ENCODE peak calls at places on chromosomes 4 and X, in five cellular contexts. Q is HCT116, O is stomach, Z is K562, W is sigmoid colon. C is an unnamed sample.

GRCh38 chr4:87251104-87251503 is 30.7 kb upstream of the KLHL8 start:
- DNase-seq in Q (no peak), O (peak; percentile 48), Z (no peak), W (no peak), C (peak; percentile 66)

GRCh38 chrX:148885203-148885602 is 384.8 kb downstream of the AFF2 start:
- DNase-seq in Q (no peak), O (no peak), Z (no peak), W (no peak), C (no peak)

GRCh38 chr4:185573651-185574199 is 38.4 kb upstream of the PDLIM3 start:
- DNase-seq in Q (peak; percentile 91), O (no peak), Z (peak; percentile 11), W (no peak), C (no peak)

GRCh38 chrX:100864967-100865366 is 9.2 kb downstream of the NOX1 start:
- DNase-seq in Q (no peak), O (no peak), Z (no peak), W (no peak), C (no peak)

GRCh38 chr4:23323436-23323835 is 566.4 kb downstream of the PPARGC1A start:
- DNase-seq in Q (no peak), O (no peak), Z (no peak), W (no peak), C (no peak)

GRCh38 chr4:7041851-7042696 is 1.1 kb upstream of the TADA2B start:
- DNase-seq in Q (no peak), O (peak; percentile 61), Z (peak; percentile 56), W (peak; percentile 79), C (peak; percentile 20)

GRCh38 chr4:83083925-83084475 is 30.5 kb downstream of the PLAC8 start:
- DNase-seq in Q (no peak), O (no peak), Z (no peak), W (no peak), C (no peak)

GRCh38 chr4:47468686-47469365 is 5.3 kb upstream of the COMMD8 start:
- DNase-seq in Q (no peak), O (no peak), Z (no peak), W (no peak), C (no peak)

DNA sequence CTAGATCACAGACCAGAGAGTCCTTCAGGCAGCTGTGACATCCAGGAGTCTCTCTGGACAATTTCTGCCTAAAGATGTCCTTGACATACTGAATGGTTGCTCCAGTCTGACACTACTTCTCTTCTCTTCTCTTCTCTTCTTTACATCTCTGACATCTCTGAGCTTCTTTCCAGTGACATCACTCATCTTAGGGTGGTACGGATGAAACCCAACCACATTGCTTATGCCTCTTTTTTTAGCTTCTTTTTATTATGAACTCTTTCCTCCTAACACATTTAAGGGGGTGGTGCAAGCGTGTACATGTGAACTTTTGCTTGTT is 39.4 kb upstream of the IRF2 start:
- DNase-seq in Q (no peak), O (no peak), Z (no peak), W (no peak), C (no peak)
- H3K27ac ChIP-seq in Q (no peak overlapping the region), O (no peak overlapping the region), Z (no peak overlapping the region), W (no peak overlapping the region), C (no peak overlapping the region)

GRCh38 chr4:98744372-98745150 is 86.2 kb upstream of the TSPAN5 start:
- DNase-seq in Q (no peak), O (no peak), Z (no peak), W (no peak), C (no peak)
- TF ChIP-seq CTCF in Q (no peak), O (no peak), Z (no peak), W (no peak), C (no peak)

DNA sequence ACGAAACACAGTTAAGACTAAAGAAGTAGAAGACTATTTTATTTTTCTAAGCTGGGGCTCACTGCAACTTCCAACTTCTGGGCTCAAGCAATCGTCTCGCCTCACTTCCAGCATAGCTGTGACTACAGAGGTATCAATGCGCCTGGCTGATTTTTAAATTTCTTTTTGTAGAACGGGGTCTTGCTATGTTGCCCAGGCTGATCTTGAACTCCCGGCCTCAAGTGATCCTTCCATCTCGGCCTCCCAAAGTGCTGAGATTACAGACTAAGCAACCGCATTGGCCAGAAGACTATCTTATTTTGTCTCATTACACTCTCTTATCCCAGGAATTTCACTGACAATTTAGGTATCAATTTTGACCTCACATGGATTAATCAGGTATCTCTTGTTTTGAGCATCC is 1.2 kb downstream of the LAMTOR3 start:
- DNase-seq in Q (no peak), O (no peak), Z (no peak), W (no peak), C (no peak)
- TF ChIP-seq POLR2AphosphoS5 in Q (no peak), O (no peak), Z (no peak), W (no peak), C (no peak)

DNA sequence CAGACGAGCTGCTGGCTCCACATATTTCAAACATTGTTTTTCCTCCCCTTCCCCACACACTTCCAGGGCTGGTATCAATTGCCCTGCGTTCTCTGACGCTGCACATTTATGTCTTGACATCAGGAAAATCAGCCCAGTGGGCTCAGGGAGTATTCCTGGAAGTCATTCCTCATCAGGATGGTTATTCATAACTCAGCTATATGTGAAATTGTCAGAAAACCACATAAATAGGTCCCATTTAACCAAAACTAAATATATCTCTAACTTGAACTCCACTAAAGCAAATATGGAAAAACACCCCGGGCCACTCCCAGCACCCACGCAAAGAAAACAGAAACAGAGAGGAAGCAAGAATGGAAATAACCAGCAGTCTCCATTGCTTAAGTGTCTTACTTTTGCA is 112.0 kb downstream of the IRF2 start:
- DNase-seq in Q (no peak), O (no peak), Z (no peak), W (no peak), C (no peak)
- H3K27ac ChIP-seq in Q (no peak overlapping the region), O (no peak overlapping the region), Z (no peak overlapping the region), W (no peak overlapping the region), C (no peak overlapping the region)

C was measured in prostate gland.